ENCODE peak calls at places on chromosomes 2 and 18, in six cellular contexts. S is neural progenitor cell, W is upper lobe of right lung, E is cardiac muscle cell, P is stomach, D is tibial nerve. X is an unnamed sample.

GRCh38 chr2:42142476-42143184 is 26.5 kb upstream of the EML4 start:
- DNase-seq in W (peak), S (no peak), E (no peak), D (no peak), P (no peak), X (no peak)

GRCh38 chr2:121333834-121334558 is 49.0 kb upstream of the TFCP2L1 start:
- DNase-seq in P (peak), W (no peak), E (no peak), S (no peak), D (no peak), X (no peak)

GRCh38 chr18:54023471-54023870 is 201.0 kb downstream of the MBD2 start:
- DNase-seq in D (no peak), S (no peak), P (no peak), W (no peak), E (no peak), X (no peak)

GRCh38 chr18:80109676-80110078 is 615 bp downstream of the ADNP2 start:
- DNase-seq in P (peak), S (peak), W (no peak), D (no peak), E (peak), X (no peak)

GRCh38 chr2:45816273-45816672 is 164.8 kb downstream of the PRKCE start:
- DNase-seq in W (no peak), E (no peak), P (peak), S (no peak), D (no peak), X (no peak)

GRCh38 chr2:1755436-1756191 is 11.3 kb upstream of the PXDN start:
- DNase-seq in S (no peak), W (no peak), P (peak), D (no peak), E (no peak), X (no peak)

GRCh38 chr18:2627821-2628276 is 27.7 kb upstream of the SMCHD1 start:
- DNase-seq in D (no peak), S (no peak), W (no peak), P (no peak), E (no peak), X (no peak)

GRCh38 chr2:2735041-2735440 is 404.0 kb upstream of the MYT1L start:
- DNase-seq in S (no peak), P (no peak), E (no peak), D (no peak), W (no peak), X (no peak)

GRCh38 chr18:48306838-48307237 is 102.3 kb downstream of the ZBTB7C start:
- DNase-seq in D (no peak), W (no peak), E (no peak), P (peak), S (peak), X (no peak)
- H3K27ac ChIP-seq in D (no peak), W (no peak), E (no peak), P (no peak), S (no peak), X (no peak)

GRCh38 chr2:72363406-72363805 is 215.7 kb upstream of the CYP26B1 start:
- DNase-seq in S (no peak), W (no peak), P (no peak), D (no peak), E (no peak), X (no peak)

DNA sequence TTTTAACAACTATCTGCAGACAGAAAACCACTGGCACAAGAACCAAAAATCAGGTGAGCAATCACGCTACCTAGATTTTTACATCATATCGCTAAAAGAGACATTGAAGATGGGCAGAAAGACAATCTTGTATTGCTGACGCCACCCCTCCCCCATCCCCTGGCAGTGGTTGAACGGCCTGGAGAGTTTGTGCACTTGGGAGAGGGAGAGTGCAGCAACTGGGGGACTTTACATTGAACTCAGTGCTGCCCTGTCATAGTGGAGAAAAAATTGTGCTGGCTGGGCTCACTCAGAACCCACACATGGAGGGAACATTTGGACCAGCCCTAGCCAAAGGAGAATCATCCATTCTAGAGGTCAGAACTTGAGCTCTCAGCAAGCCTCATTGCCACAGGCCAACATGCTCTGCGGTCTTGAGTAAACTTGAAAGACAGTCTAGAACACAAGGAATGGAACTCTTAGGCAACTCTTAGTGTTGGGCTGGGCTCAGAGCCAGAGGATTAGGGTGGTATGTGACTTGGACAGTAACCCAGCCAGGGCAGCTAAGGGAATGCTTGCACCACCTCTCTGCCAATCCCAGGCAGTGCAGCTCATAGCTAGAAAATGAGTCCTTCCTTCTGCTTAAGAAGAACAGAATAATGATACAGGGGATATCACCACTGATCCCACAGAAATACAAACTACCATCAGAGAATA is 220.0 kb upstream of the CYP26B1 start:
- DNase-seq in E (peak), W (peak), S (peak), D (no peak), P (peak), X (peak)
- TF ChIP-seq CTCF in E (peak), W (peak), S (peak), D (no peak), P (no peak), X (peak)

DNA sequence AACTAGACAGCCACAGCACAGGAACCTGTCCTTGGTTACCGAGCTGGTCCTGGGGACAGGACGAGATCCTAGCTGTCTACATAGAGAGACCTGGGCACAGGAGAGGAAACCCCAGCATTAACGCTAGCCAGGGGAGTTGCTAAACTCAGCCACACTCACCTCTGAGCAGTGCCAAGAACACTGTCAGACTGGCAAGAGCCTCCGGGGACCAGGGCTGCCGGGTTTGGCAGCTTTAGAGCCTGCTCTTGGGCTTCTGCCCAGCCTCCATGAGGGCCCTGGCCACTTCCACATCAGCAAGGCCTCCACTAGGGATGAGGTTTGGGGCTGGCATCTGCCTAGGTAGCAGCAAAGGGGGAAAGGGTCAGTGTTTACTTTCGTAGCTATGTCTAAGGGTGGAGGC is 6.7 kb downstream of the TMBIM1 start:
- DNase-seq in S (no peak), W (peak), D (no peak), E (no peak), P (peak), X (no peak)
- H3K4me3 ChIP-seq in S (no peak), W (peak), D (peak), E (no peak), P (no peak), X (peak)

GRCh38 chr2:113757059-113757657 is 716 bp upstream of the SLC35F5 start:
- DNase-seq in E (no peak), P (no peak), D (no peak), S (no peak), W (no peak), X (no peak)
- H3K27ac ChIP-seq in E (peak), P (peak), D (peak), S (peak), W (peak), X (peak)

GRCh38 chr2:145186303-145186702 is 666.4 kb upstream of the ZEB2 start:
- DNase-seq in D (peak), E (no peak), P (no peak), S (peak), W (no peak), X (no peak)
- TF ChIP-seq CTCF in D (peak), E (no peak), P (no peak), S (peak), W (peak), X (no peak)

GRCh38 chr2:43192939-43193651 is 33.3 kb downstream of the ZFP36L2 start:
- DNase-seq in W (no peak), E (no peak), P (no peak), D (no peak), S (no peak), X (no peak)

GRCh38 chr2:43190305-43191052 is 35.9 kb downstream of the ZFP36L2 start:
- DNase-seq in P (no peak), S (no peak), E (no peak), D (no peak), W (no peak), X (no peak)

GRCh38 chr2:43193996-43194869 is 32.2 kb downstream of the ZFP36L2 start:
- DNase-seq in D (no peak), W (peak), P (peak), S (no peak), E (no peak), X (no peak)

GRCh38 chr2:43192039-43192438 is 34.4 kb downstream of the ZFP36L2 start:
- DNase-seq in W (no peak), E (no peak), P (no peak), S (no peak), D (no peak), X (no peak)

GRCh38 chr2:43193652-43193995 is 32.8 kb downstream of the ZFP36L2 start:
- DNase-seq in P (no peak), E (no peak), W (no peak), D (no peak), S (no peak), X (no peak)
- H3K4me3 ChIP-seq in P (no peak), E (no peak), W (no peak), D (no peak), S (no peak), X (no peak)

GRCh38 chr2:158968396-158969161 is at the start of gene TANC1:
- DNase-seq in P (peak), W (peak), S (peak), D (peak), E (peak), X (peak)
- H3K27ac ChIP-seq in P (peak), W (peak), S (peak), D (peak), E (peak), X (peak)

DNA sequence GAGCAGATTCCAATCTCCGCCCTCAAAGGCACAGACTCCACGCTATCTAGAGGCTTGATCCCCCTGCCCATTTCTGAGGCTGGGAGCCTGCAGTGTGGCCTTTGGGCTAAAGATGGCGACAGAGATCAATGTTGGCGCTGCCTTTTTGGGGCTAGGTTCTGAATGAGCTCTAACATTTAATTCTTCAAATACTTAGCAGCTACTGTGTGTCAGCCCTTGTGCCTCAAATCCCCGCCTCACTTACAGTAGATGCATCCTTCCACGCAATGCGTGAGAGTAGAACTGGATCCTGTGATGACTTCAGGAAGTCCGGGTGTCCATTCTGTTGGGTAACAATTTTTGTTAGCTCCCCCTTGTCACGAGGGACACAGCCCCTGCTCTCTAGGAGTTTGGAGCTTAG is 12.4 kb downstream of the IL1F10 start:
- DNase-seq in P (peak), S (peak), W (no peak), D (no peak), E (peak), X (peak)
- TF ChIP-seq CTCF in P (no peak), S (peak), W (peak), D (peak), E (peak), X (no peak)